ENCODE peak calls at places on chromosomes 11 and 22, in ten cellular contexts. R is D341Med; Z is stimulated activated CD4-positive, alpha-beta T cell treated with anti-CD3 and anti-CD28 coated beads, Interleukin-12 subunit alpha, Interleukin-12 subunit beta, amount 100 ng/mL, for 48 hours; Q is SK-N-DZ; T is C1 segment of cervical spinal cord; H is non-pigmented ciliary epithelial cell; P is activated naive CD4-positive, alpha-beta T cell treated with anti-CD3 and anti-CD28 coated beads for 36 hours; F is IMR-90; C is activated CD8-positive, alpha-beta memory T cell treated with anti-CD3 and anti-CD28 coated beads, Interleukin-2, amount 10 ng/mL, durations not matched to agents 7 days and 5 days; G is stimulated activated naive CD4-positive, alpha-beta T cell treated with Interleukin-2 at 50 U/mL for 16 hours. M is an unnamed sample.

GRCh38 chr22:38411016-38411415 is 44.0 kb downstream of the KCNJ4 start:
- DNase-seq in Z (no peak), Q (no peak), G (no peak), T (no peak), H (no peak), F (no peak), P (no peak), C (peak), R (no peak), M (no peak)

GRCh38 chr11:19284881-19285280 is 44.1 kb upstream of the E2F8 start:
- DNase-seq in H (no peak), Q (no peak), G (no peak), C (no peak), R (no peak), P (no peak), Z (no peak), T (no peak), F (no peak), M (no peak)

GRCh38 chr11:340539-341512 is 20.2 kb upstream of the IFITM3 start:
- DNase-seq in G (no peak), R (no peak), C (no peak), Z (no peak), F (no peak), H (no peak), Q (no peak), T (no peak), P (no peak), M (no peak)

GRCh38 chr11:109486129-109486528 is 64.1 kb downstream of the C11orf87 start:
- DNase-seq in G (no peak), C (no peak), Z (no peak), F (no peak), P (no peak), H (no peak), Q (no peak), R (no peak), T (no peak), M (no peak)

GRCh38 chr11:61697093-61697492 is 16.9 kb downstream of the DAGLA start:
- DNase-seq in Z (no peak), Q (no peak), P (no peak), R (no peak), C (no peak), G (no peak), T (no peak), F (no peak), H (no peak), M (no peak)

GRCh38 chr11:1519028-1519736 is 32.6 kb upstream of the MOB2 start:
- DNase-seq in C (no peak), R (no peak), G (no peak), H (no peak), Z (no peak), T (no peak), F (no peak), P (no peak), Q (no peak), M (no peak)

GRCh38 chr11:3905080-3905953 is 49.9 kb downstream of the STIM1 start:
- DNase-seq in H (peak), F (peak), T (no peak), Z (peak), P (peak), R (no peak), G (peak), C (peak), Q (no peak), M (no peak)

GRCh38 chr11:132844956-132845355 is 687.3 kb downstream of the OPCML start:
- DNase-seq in C (no peak), Q (no peak), R (no peak), Z (no peak), P (no peak), G (no peak), F (peak), H (peak), T (no peak), M (no peak)

GRCh38 chr22:26404851-26405357 is 24.2 kb upstream of the ASPHD2 start:
- DNase-seq in Z (no peak), C (no peak), H (no peak), T (no peak), Q (no peak), F (no peak), P (no peak), G (no peak), R (no peak), M (no peak)

GRCh38 chr11:103878646-103879045 is 157.8 kb upstream of the DDI1 start:
- DNase-seq in R (no peak), Z (no peak), F (no peak), T (no peak), Q (no peak), C (no peak), H (no peak), P (no peak), G (no peak), M (no peak)

GRCh38 chr11:115709297-115709696 is 205.1 kb upstream of the CADM1 start:
- DNase-seq in H (no peak), P (no peak), G (no peak), F (no peak), Z (no peak), T (no peak), Q (no peak), C (no peak), R (no peak), M (no peak)

GRCh38 chr22:23682827-23683355 is 7.9 kb upstream of the RGL4 start:
- DNase-seq in T (no peak), C (no peak), Z (no peak), Q (no peak), H (no peak), P (no peak), R (no peak), G (no peak), F (no peak), M (no peak)

GRCh38 chr11:95299078-95299611 is 68.1 kb upstream of the SESN3 start:
- DNase-seq in H (no peak), C (no peak), T (no peak), Q (peak), F (no peak), Z (no peak), R (no peak), G (no peak), P (peak), M (no peak)

GRCh38 chr11:58034471-58034870 is 3.7 kb downstream of the OR6Q1 start:
- DNase-seq in Z (no peak), T (no peak), F (no peak), G (no peak), R (no peak), Q (no peak), C (no peak), H (no peak), P (no peak), M (no peak)

GRCh38 chr11:115425243-115425642 is 79.0 kb downstream of the CADM1 start:
- DNase-seq in Z (no peak), F (no peak), G (no peak), C (no peak), P (no peak), Q (no peak), H (no peak), T (no peak), R (no peak), M (no peak)

GRCh38 chr22:37501176-37501609 is 15.0 kb upstream of the MFNG start:
- DNase-seq in G (no peak), P (no peak), T (no peak), Z (no peak), F (no peak), H (no peak), Q (no peak), R (no peak), C (no peak), M (peak)

GRCh38 chr22:47591016-47591415 is 828.6 kb downstream of the TBC1D22A start:
- DNase-seq in Z (no peak), H (no peak), F (no peak), C (no peak), T (no peak), Q (no peak), R (no peak), P (no peak), G (no peak), M (no peak)

GRCh38 chr11:125591659-125592304 is 870 bp upstream of the STT3A start:
- DNase-seq in R (peak), H (no peak), T (no peak), C (peak), P (peak), Z (peak), Q (peak), G (peak), F (peak), M (peak)

GRCh38 chr11:40445391-40445790 is 1014.1 kb downstream of the LRRC4C start:
- DNase-seq in Q (no peak), G (no peak), C (no peak), F (peak), H (no peak), P (no peak), Z (no peak), R (no peak), T (no peak), M (no peak)

GRCh38 chr11:66886671-66887221 is 29.9 kb downstream of the LRFN4 start:
- DNase-seq in P (no peak), G (no peak), Q (no peak), F (peak), R (no peak), C (no peak), T (no peak), Z (no peak), H (no peak), M (no peak)

GRCh38 chr11:14350215-14350614 is 8.8 kb downstream of the RRAS2 start:
- DNase-seq in Z (no peak), C (no peak), Q (no peak), R (no peak), P (no peak), G (no peak), F (no peak), H (no peak), T (no peak), M (no peak)

GRCh38 chr22:23373601-23374000 is 193.3 kb downstream of the BCR start:
- DNase-seq in Z (no peak), Q (no peak), R (no peak), C (no peak), P (no peak), H (no peak), F (no peak), T (no peak), G (no peak), M (no peak)

GRCh38 chr22:45007247-45007945 is 2.4 kb downstream of the PHF21B start:
- DNase-seq in Z (no peak), P (peak), G (no peak), T (peak), Q (peak), C (no peak), H (no peak), F (peak), R (peak), M (peak)

GRCh38 chr22:26558246-26558895 is 31.6 kb downstream of the TPST2 start:
- DNase-seq in H (no peak), Q (no peak), Z (no peak), T (no peak), R (no peak), P (no peak), C (no peak), F (peak), G (no peak), M (no peak)

GRCh38 chr11:83564845-83565244 is 278.7 kb upstream of the CCDC90B start:
- DNase-seq in F (no peak), Q (no peak), G (no peak), R (no peak), T (no peak), P (no peak), H (no peak), C (no peak), Z (no peak), M (no peak)

GRCh38 chr11:45818961-45819605 is 14.1 kb downstream of the SLC35C1 start:
- DNase-seq in R (no peak), T (no peak), P (no peak), H (no peak), Z (no peak), C (no peak), F (no peak), G (no peak), Q (no peak), M (no peak)

GRCh38 chr22:48920776-48921241 is 906.9 kb downstream of the BRD1 start:
- DNase-seq in P (no peak), H (no peak), G (no peak), Q (no peak), R (peak), F (no peak), T (peak), C (peak), Z (no peak), M (no peak)

GRCh38 chr11:99739464-99740089 is 718.8 kb downstream of the CNTN5 start:
- DNase-seq in P (no peak), H (peak), Q (peak), C (no peak), F (peak), R (peak), Z (no peak), T (no peak), G (no peak), M (peak)

GRCh38 chr11:30610628-30611027 is 24.5 kb upstream of the MPPED2 start:
- DNase-seq in F (no peak), P (no peak), Z (no peak), G (no peak), Q (no peak), C (no peak), T (no peak), H (no peak), R (no peak), M (no peak)

GRCh38 chr11:12719221-12719620 is 45.0 kb downstream of the TEAD1 start:
- DNase-seq in H (no peak), G (no peak), T (no peak), R (no peak), Z (no peak), C (no peak), P (no peak), Q (no peak), F (peak), M (no peak)

GRCh38 chr22:22687638-22688500 is 43.5 kb downstream of the GGTLC2 start:
- DNase-seq in C (peak), Q (peak), G (no peak), F (peak), T (no peak), Z (no peak), R (peak), P (peak), H (no peak), M (peak)

GRCh38 chr11:66325140-66325754 is 8.4 kb upstream of the CD248 start:
- DNase-seq in F (no peak), T (no peak), Z (no peak), Q (no peak), C (no peak), H (no peak), G (no peak), R (no peak), P (no peak), M (no peak)

GRCh38 chr22:44931766-44932165 is 78.0 kb downstream of the PHF21B start:
- DNase-seq in F (no peak), Z (no peak), G (no peak), T (no peak), Q (no peak), C (no peak), P (no peak), R (no peak), H (no peak), M (no peak)

GRCh38 chr11:123145220-123145619 is 49.8 kb downstream of the CLMP start:
- DNase-seq in T (no peak), F (peak), Z (no peak), H (no peak), G (no peak), Q (peak), R (no peak), C (no peak), P (no peak), M (peak)

GRCh38 chr11:2151500-2152257 is 9.3 kb downstream of the INS start:
- DNase-seq in F (peak), H (no peak), Z (peak), T (peak), C (peak), G (peak), R (peak), Q (peak), P (peak), M (peak)

GRCh38 chr22:22817468-22818201 is 70.0 kb upstream of the IGLL5 start:
- DNase-seq in G (no peak), Z (no peak), F (no peak), P (no peak), T (no peak), H (no peak), R (no peak), Q (no peak), C (peak), M (no peak)

GRCh38 chr11:68036141-68036716 is 2.6 kb upstream of the TCIRG1 start:
- DNase-seq in C (no peak), P (no peak), T (no peak), Q (no peak), Z (no peak), G (no peak), F (no peak), R (no peak), H (no peak), M (no peak)

GRCh38 chr11:127133061-127133460 is 132.5 kb upstream of the KIRREL3 start:
- DNase-seq in C (no peak), F (no peak), G (no peak), R (no peak), P (no peak), T (no peak), H (no peak), Q (no peak), Z (no peak), M (no peak)